ENCODE peak calls at places on chromosomes 4 and X, in four cellular contexts. H is NB4, J is fibroblast of mammary gland, G is right lobe of liver. W is an unnamed sample.

GRCh38 chrX:97363843-97364242 is 480.1 kb downstream of the RPA4 start:
- DNase-seq in G (no peak), J (no peak), H (no peak), W (no peak)

GRCh38 chr4:138616775-138617174 is 374.6 kb upstream of the SLC7A11 start:
- DNase-seq in G (no peak), H (no peak), J (peak; percentile 25), W (peak; percentile 73)

GRCh38 chrX:69365349-69365748 is 138.8 kb upstream of the NALF2 start:
- DNase-seq in J (no peak), G (no peak), H (no peak), W (no peak)

GRCh38 chr4:156734965-156735895 is 236.4 kb downstream of the PDGFC start:
- DNase-seq in J (peak; percentile 7), H (no peak), G (no peak), W (no peak)

GRCh38 chrX:150375243-150375642 is 12.1 kb downstream of the MAMLD1 start:
- DNase-seq in G (no peak), H (no peak), J (no peak), W (no peak)

GRCh38 chr4:55906999-55907398 is 41.7 kb upstream of the CEP135 start:
- DNase-seq in G (no peak), J (peak; percentile 46), H (no peak), W (no peak)

GRCh38 chr4:152464030-152464823 is 71.7 kb downstream of the FBXW7 start:
- DNase-seq in J (no peak), G (no peak), H (peak; percentile 48), W (peak; percentile 21)

GRCh38 chrX:36978886-36979285 is 29.3 kb upstream of the FAM47C start:
- DNase-seq in J (peak; percentile 54), G (no peak), H (no peak), W (peak; percentile 5)

GRCh38 chr4:175947117-175947722 is 118.4 kb upstream of the WDR17 start:
- DNase-seq in G (no peak), J (peak; percentile 44), H (peak; percentile 13), W (peak; percentile 66)

GRCh38 chr4:158496030-158496741 is 25.5 kb upstream of the RXFP1 start:
- DNase-seq in J (no peak), H (peak; percentile 46), G (peak; percentile 24), W (peak; percentile 39)

GRCh38 chr4:152352645-152353116 is 183.2 kb downstream of the FBXW7 start:
- DNase-seq in J (peak; percentile 98), G (no peak), H (peak; percentile 11), W (peak; percentile 99)

GRCh38 chrX:42930951-42931350 is 153.0 kb upstream of the PPP1R2C start:
- DNase-seq in G (no peak), J (no peak), H (no peak), W (no peak)

GRCh38 chrX:103503853-103504207 is 15.5 kb downstream of the RAB40A start:
- DNase-seq in J (peak; percentile 18), H (no peak), G (no peak), W (no peak)

GRCh38 chrX:154541896-154542722 is 4.5 kb downstream of the G6PD start:
- DNase-seq in H (peak; percentile 91), G (peak; percentile 82), J (peak; percentile 93), W (peak; percentile 91)

GRCh38 chr4:32778938-32779337 is 2058.8 kb downstream of the PCDH7 start:
- DNase-seq in G (no peak), J (no peak), H (no peak), W (no peak)

GRCh38 chr4:74033721-74034120 is 4.8 kb downstream of the CXCL3 start:
- DNase-seq in G (no peak), H (no peak), J (peak; percentile 74), W (no peak)

GRCh38 chr4:69760455-69760854 is at the start of gene SULT1B1:
- DNase-seq in H (peak; percentile 27), J (peak; percentile 85), G (peak; percentile 38), W (peak; percentile 90)

GRCh38 chr4:4423706-4424498 is 37.0 kb downstream of the NSG1 start:
- DNase-seq in J (no peak), G (no peak), H (no peak), W (no peak)

GRCh38 chr4:102732678-102733445 is 27.9 kb downstream of the MANBA start:
- DNase-seq in J (no peak), H (no peak), G (no peak), W (no peak)
- H3K4me3 ChIP-seq in J (no peak overlapping the region), H (no peak overlapping the region), G (no peak overlapping the region), W (no peak overlapping the region)

GRCh38 chr4:48044298-48044697 is 27.7 kb downstream of the NIPAL1 start:
- DNase-seq in H (no peak), G (no peak), J (no peak), W (no peak)

GRCh38 chr4:48046059-48046458 is 29.5 kb downstream of the NIPAL1 start:
- DNase-seq in G (no peak), H (peak; percentile 39), J (no peak), W (no peak)

GRCh38 chr4:48049483-48049882 is 32.9 kb downstream of the NIPAL1 start:
- DNase-seq in J (no peak), H (no peak), G (no peak), W (no peak)

GRCh38 chr4:48047896-48048295 is 31.3 kb downstream of the NIPAL1 start:
- DNase-seq in H (no peak), J (no peak), G (peak; percentile 55), W (no peak)

DNA sequence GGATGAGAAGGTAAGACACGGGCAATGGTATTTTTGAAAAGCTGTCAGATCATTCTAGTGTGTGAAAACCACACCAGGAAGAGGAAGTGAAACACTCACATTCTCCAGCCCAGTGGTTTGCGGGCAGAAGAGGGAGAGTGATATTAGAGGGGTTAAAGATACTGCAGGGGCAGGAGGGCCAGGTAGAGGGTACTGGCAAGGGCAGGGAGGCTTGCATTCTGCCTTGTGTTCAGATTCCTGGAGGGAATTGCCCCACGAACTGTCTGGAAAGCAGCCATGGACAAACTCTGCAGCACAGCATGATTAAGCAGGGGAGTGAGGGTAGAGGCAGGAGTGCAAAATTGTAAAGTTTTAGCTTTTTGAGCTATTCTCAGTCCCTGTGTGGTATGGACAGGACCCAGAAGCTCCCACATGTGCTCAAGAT is 30.9 kb downstream of the NIPAL1 start:
- DNase-seq in J (no peak), G (peak; percentile 34), H (peak; percentile 83), W (peak; percentile 28)
- TF ChIP-seq CTCF in J (no peak), G (no peak), H (no peak), W (no peak)

DNA sequence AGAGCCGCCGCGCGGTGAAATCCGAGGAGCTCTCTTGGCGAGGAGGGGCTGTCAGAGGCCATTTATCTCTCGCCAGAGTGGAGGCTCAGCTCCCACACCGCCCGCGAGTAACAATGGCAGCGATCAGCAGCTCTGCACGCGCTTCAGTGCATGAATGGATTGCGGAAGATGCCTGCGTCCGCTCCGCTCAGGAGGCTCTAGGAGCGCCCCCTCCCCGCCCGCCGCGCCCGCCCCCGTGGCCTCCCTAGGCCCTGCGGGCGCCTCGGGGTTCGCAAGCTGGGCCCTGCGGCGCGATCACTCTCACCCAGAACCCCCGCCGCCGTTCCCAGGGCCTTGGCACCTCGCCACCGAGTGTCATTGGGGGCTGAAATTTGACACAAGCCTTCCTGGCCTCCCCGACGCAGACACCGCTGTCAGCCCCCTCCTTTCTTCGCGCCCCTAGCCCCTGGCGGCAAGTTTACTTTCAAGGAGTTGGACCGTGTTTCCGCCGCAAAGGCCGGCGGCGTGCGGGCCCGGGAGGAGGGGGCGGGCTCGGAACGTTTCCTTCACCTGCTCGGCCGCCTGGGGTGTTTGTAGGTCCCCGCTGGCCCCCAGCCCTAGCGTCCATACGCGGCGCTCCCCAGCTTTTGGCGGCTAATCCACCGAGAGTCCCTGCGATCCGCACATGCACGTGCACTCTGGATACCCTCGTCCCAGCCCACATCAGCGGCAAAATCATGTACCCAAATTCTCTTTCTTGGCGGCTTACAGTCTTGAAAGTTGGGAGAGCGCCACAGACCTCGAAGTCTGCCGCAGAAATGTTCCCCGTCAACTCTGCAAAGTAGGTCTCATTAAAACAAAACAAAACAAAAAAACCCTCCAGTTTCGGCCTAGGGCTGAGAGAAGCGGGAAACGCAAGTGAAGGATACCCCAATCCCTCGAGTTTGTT is 49.0 kb upstream of the BCOR start:
- DNase-seq in G (no peak), H (peak; percentile 65), J (no peak), W (peak; percentile 49)
- H3K4me3 ChIP-seq in G (peak overlapping the region; percentile 51), H (peak overlapping the region; percentile 50), J (peak overlapping the region; percentile 40), W (peak overlapping the region; percentile 54)

DNA sequence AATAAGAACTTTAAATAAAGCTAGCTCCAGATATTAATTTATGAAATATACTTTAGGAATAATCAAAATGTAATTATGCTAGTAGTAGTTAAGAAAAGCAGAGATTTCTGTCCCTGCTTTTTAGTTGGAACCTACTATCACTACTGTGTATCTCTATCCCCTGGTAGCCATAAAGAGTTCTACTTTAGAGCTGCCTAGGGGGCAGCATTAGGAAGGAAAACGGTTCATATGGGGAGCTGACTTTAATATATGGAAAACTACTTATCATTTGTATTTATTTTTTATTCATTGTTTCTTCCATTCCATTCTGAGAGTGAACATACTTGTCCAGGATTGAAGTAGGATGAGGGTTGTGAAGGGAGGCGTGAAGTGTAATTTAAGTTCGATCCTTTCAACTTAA is 40.9 kb downstream of the CPEB2 start:
- DNase-seq in H (peak; percentile 14), G (no peak), J (no peak), W (peak; percentile 55)
- TF ChIP-seq CTCF in H (peak; percentile 7), G (peak; percentile 25), J (peak; percentile 12), W (peak; percentile 52)

DNA sequence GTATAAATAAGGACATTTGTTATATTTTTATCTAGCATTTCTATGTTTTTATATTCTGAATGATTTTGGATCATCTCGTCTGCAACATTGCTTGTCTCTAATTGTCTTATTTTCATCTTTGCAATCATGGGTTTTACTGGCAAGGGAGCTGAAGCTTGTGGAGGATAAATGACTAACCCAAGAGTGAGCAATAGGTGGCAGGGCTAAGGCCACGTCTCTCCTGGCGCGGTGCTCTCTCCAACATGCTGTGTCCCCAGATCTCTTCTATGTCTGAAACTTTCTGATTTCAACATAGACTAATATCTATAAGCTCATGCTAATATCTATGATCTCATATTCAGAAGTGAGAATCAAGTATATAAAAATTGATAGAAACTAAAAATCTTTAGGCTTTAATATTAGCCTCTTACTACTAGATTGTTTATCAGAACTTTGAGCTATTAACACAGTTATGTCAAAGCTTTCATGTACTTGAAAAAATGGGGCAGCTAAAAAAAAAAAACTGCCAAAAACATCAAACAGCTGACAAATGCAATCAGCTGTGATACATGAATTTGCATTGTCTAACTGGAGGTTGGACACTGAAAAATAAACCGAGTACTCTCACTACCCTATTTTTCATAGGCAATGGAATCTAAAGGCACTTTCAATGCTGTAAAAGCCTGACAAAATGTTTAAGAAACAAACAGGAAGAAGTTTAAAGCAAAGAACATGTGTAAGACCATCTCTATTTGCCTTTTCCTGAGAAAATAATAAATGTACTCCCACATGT is 169.2 kb downstream of the TMA16 start:
- DNase-seq in J (peak; percentile 6), H (no peak), G (no peak), W (no peak)
- H3K4me3 ChIP-seq in J (no peak overlapping the region), H (no peak overlapping the region), G (no peak overlapping the region), W (no peak overlapping the region)

DNA sequence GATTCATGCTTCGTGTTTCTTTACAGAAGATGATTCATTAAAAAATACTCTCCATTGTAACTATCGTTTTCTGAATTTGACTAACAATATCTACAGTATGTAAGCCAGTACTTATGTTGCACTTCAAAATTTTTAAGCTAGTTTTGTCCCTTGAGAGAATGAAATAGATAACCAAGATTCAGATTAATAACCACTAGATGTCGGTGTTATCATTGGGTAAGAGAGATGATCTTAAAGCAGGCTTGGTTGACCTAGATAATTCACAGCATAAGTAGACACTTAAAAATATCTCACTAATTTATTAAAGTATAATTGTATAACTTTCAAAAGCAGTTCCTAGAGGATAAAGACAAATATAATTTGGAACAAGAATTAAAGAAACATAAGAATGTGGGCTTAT is 430.9 kb downstream of the C4orf33 start:
- DNase-seq in J (peak; percentile 43), H (peak; percentile 74), G (no peak), W (peak; percentile 33)
- TF ChIP-seq CTCF in J (peak; percentile 22), H (no peak), G (peak; percentile 42), W (no peak)